ENCODE peak calls at places on chromosomes 13 and 19, in ten cellular contexts. A, Y, M, Z, K, H, R, O, V and I are unnamed samples.

GRCh38 chr19:2385053-2385721 is 25.1 kb downstream of the TMPRSS9 start:
- DNase-seq in A (no peak), Y (peak; percentile 63), M (no peak), Z (no peak), K (peak; percentile 89), H (peak; percentile 55), R (peak; percentile 18), O (no peak), V (peak; percentile 91), I (no peak)

GRCh38 chr13:98976941-98977340 is 923 bp downstream of the DOCK9 start:
- DNase-seq in A (no peak), Y (peak; percentile 37), M (no peak), Z (no peak), K (no peak), H (peak; percentile 45), R (peak; percentile 55), O (no peak), V (no peak), I (no peak)

GRCh38 chr19:31470952-31471351 is 121.7 kb upstream of the TSHZ3 start:
- DNase-seq in A (no peak), Y (no peak), M (no peak), Z (no peak), K (no peak), H (no peak), R (no peak), O (no peak), V (no peak), I (no peak)

GRCh38 chr13:81540777-81541176 is 1199.9 kb upstream of the SPRY2 start:
- DNase-seq in A (no peak), Y (no peak), M (no peak), Z (no peak), K (no peak), H (no peak), R (no peak), O (no peak), V (peak; percentile 55), I (no peak)

GRCh38 chr19:56321981-56322558 is 7.4 kb upstream of the ZSCAN5A start:
- DNase-seq in A (no peak), Y (no peak), M (no peak), Z (no peak), K (no peak), H (no peak), R (no peak), O (no peak), V (no peak), I (no peak)

GRCh38 chr13:112715715-112716460 is 26.1 kb downstream of the ATP11A start:
- DNase-seq in A (no peak), Y (no peak), M (peak; percentile 53), Z (no peak), K (no peak), H (no peak), R (no peak), O (no peak), V (no peak), I (no peak)

GRCh38 chr13:39552233-39552632 is 50.8 kb downstream of the LHFPL6 start:
- DNase-seq in A (no peak), Y (no peak), M (no peak), Z (no peak), K (no peak), H (no peak), R (no peak), O (no peak), V (no peak), I (no peak)

GRCh38 chr19:3710265-3710812 is 2.2 kb downstream of the TJP3 start:
- DNase-seq in A (no peak), Y (peak; percentile 31), M (peak; percentile 82), Z (peak; percentile 64), K (peak; percentile 64), H (peak; percentile 38), R (no peak), O (peak; percentile 52), V (peak; percentile 68), I (no peak)

GRCh38 chr19:37963190-37963947 is 56.4 kb downstream of the SIPA1L3 start:
- DNase-seq in A (no peak), Y (peak; percentile 80), M (no peak), Z (no peak), K (no peak), H (peak; percentile 22), R (peak; percentile 29), O (no peak), V (no peak), I (no peak)
- TF ChIP-seq CTCF in A (no peak), Y (no peak), M (no peak), Z (no peak), K (no peak), H (no peak), R (no peak), O (no peak), V (peak; percentile 12), I (no peak)

GRCh38 chr19:17184381-17184841 is 30.7 kb upstream of the USE1 start:
- DNase-seq in A (no peak), Y (no peak), M (peak; percentile 89), Z (no peak), K (no peak), H (no peak), R (no peak), O (no peak), V (no peak), I (no peak)

GRCh38 chr19:17183858-17184271 is 31.3 kb upstream of the USE1 start:
- DNase-seq in A (no peak), Y (no peak), M (no peak), Z (no peak), K (no peak), H (no peak), R (no peak), O (no peak), V (no peak), I (no peak)

GRCh38 chr19:17185590-17185989 is 29.6 kb upstream of the USE1 start:
- DNase-seq in A (no peak), Y (no peak), M (no peak), Z (no peak), K (no peak), H (no peak), R (no peak), O (no peak), V (no peak), I (no peak)

GRCh38 chr19:17180997-17181702 is 34.0 kb upstream of the USE1 start:
- DNase-seq in A (no peak), Y (no peak), M (no peak), Z (no peak), K (no peak), H (no peak), R (no peak), O (no peak), V (peak; percentile 63), I (no peak)

DNA sequence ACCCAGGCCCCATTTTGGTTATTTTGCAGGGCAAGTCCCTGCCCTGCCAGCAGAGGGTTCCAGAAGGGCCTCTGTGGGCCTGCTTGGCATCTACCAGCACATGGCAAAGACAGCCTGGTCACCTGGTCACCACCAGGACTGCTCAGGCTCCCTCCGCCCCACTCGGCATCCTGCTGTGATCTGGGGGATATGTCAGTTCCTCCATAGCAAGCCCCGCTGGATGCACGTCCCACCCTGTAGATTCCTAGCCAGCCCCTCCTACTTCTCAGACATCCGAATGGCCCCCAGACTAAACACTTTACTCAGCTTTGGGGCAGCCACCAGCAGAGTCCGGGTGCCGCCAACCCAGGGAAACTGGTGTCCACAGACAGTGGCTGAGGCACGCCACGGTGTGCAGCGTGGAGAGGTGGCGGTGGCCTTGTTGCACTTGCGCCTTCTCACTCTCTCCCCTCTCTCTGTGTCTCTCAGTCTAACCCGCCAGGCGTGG is 31.8 kb upstream of the USE1 start:
- DNase-seq in A (no peak), Y (no peak), M (peak; percentile 85), Z (no peak), K (no peak), H (no peak), R (no peak), O (no peak), V (peak; percentile 26), I (no peak)
- TF ChIP-seq CTCF in A (no peak), Y (no peak), M (no peak), Z (no peak), K (no peak), H (no peak), R (no peak), O (no peak), V (peak; percentile 3), I (no peak)

GRCh38 chr19:45470147-45471081 is 2.6 kb downstream of the FOSB start:
- DNase-seq in A (no peak), Y (peak; percentile 47), M (peak; percentile 84), Z (peak; percentile 26), K (peak; percentile 69), H (peak; percentile 55), R (no peak), O (peak; percentile 32), V (no peak), I (no peak)

GRCh38 chr19:45469835-45470146 is 2.0 kb downstream of the FOSB start:
- DNase-seq in A (no peak), Y (no peak), M (no peak), Z (no peak), K (no peak), H (no peak), R (no peak), O (no peak), V (peak; percentile 95), I (peak; percentile 86)

GRCh38 chr19:45468803-45469131 is 971 bp downstream of the FOSB start:
- DNase-seq in A (no peak), Y (no peak), M (no peak), Z (no peak), K (no peak), H (no peak), R (no peak), O (peak; percentile 21), V (no peak), I (no peak)

GRCh38 chr19:45468159-45468651 is 409 bp downstream of the FOSB start:
- DNase-seq in A (no peak), Y (no peak), M (peak; percentile 88), Z (peak; percentile 30), K (no peak), H (no peak), R (no peak), O (peak; percentile 26), V (no peak), I (no peak)

DNA sequence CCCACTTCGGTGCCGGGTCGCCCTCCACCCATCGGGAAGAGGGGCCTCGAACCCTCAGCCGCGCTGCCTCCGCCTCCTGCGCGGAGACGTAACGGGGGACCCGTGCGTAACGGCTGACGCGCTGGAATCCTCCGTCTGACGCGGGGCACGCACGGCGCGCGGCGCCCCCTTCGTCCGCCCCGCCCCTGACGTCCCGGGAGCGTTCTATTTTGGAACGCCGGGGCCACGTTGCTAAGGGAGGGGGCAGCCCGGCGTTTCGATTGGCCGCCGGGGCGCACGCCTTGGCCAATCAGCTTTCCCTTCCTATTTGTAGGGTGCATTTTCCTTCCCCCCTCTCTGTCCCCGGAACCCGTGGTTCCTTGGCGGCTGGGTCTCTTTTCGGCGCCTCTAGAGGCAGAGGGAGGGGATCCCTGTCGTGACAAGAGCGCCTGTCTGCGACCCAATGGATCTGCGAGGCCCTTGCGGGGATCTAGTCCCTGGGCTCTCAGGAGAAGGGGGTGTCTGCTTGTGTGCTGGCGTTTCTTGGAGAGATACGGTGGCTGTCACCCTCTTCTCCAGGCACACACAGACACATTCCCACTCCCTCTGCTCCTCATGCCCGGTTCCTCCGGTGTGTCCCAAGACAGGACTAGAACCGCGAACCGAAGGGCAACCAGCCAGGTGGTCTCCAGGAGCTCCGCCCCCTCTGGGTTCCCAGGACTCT is 1.5 kb downstream of the FOSB start:
- DNase-seq in A (peak; percentile 81), Y (peak; percentile 92), M (peak; percentile 97), Z (peak; percentile 94), K (peak; percentile 95), H (peak; percentile 94), R (peak; percentile 95), O (peak; percentile 94), V (peak; percentile 96), I (peak; percentile 58)
- TF ChIP-seq CTCF in A (no peak), Y (no peak), M (no peak), Z (peak; percentile 7), K (no peak), H (no peak), R (no peak), O (no peak), V (no peak), I (no peak)

GRCh38 chr13:24505256-24505655 is 7.3 kb downstream of the PARP4 start:
- DNase-seq in A (no peak), Y (no peak), M (no peak), Z (no peak), K (no peak), H (peak; percentile 52), R (peak; percentile 6), O (no peak), V (no peak), I (no peak)

GRCh38 chr13:24505756-24506155 is 6.8 kb downstream of the PARP4 start:
- DNase-seq in A (no peak), Y (no peak), M (peak; percentile 79), Z (no peak), K (no peak), H (no peak), R (no peak), O (no peak), V (no peak), I (no peak)

GRCh38 chr13:24500977-24501376 is 11.6 kb downstream of the PARP4 start:
- DNase-seq in A (no peak), Y (peak; percentile 94), M (no peak), Z (no peak), K (peak; percentile 65), H (peak; percentile 83), R (peak; percentile 80), O (no peak), V (no peak), I (no peak)

GRCh38 chr13:24502567-24503375 is 9.8 kb downstream of the PARP4 start:
- DNase-seq in A (no peak), Y (peak; percentile 64), M (no peak), Z (no peak), K (peak; percentile 86), H (peak; percentile 48), R (peak; percentile 45), O (no peak), V (no peak), I (no peak)

DNA sequence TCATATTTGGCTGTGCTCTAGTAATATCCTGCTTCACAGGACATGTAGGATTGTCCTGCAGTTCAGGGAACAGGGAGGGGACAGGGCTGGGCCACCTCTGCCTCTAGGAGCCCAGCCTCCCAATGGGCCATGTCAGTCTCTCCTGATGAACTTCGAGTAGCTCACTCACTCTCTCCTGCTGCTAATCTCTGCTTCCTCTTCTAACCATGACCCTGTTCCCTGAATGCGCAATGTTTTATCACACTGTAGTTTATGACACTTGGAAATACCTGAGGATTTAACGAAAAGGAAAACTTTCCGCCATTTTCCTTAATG is 9.2 kb downstream of the PARP4 start:
- DNase-seq in A (no peak), Y (no peak), M (no peak), Z (no peak), K (no peak), H (no peak), R (no peak), O (no peak), V (no peak), I (no peak)
- TF ChIP-seq CTCF in A (no peak), Y (no peak), M (no peak), Z (no peak), K (no peak), H (no peak), R (no peak), O (no peak), V (no peak), I (no peak)